ENCODE peak calls at places on chromosome 6, in four cellular contexts. I is fibroblast of the aortic adventitia, C is cardiac fibroblast, J is heart left ventricle. T is an unnamed sample.

GRCh38 chr6:32148722-32149576 is 2.8 kb downstream of the PRRT1 start:
- DNase-seq in C (peak), J (no peak), I (no peak), T (no peak)

GRCh38 chr6:109351231-109352132 is 30.8 kb downstream of the CD164 start:
- DNase-seq in I (peak), C (peak), J (no peak), T (no peak)

GRCh38 chr6:18536693-18537092 is 149.5 kb downstream of the RNF144B start:
- DNase-seq in C (no peak), I (no peak), J (no peak), T (no peak)

GRCh38 chr6:138590796-138591709 is 91.8 kb upstream of the NHSL1 start:
- DNase-seq in I (peak), J (peak), C (peak), T (peak)

GRCh38 chr6:84816196-84816745 is 51.9 kb upstream of the TBX18 start:
- DNase-seq in J (no peak), C (peak), I (peak), T (no peak)

GRCh38 chr6:137043710-137044365 is 927 bp downstream of the IL20RA start:
- DNase-seq in J (peak), I (peak), C (peak), T (peak)

GRCh38 chr6:25175216-25175615 is 104.0 kb upstream of the CARMIL1 start:
- DNase-seq in I (no peak), C (peak), J (no peak), T (peak)

GRCh38 chr6:35810831-35811698 is 5.9 kb downstream of the LHFPL5 start:
- DNase-seq in I (peak), J (no peak), C (peak), T (peak)

GRCh38 chr6:119602215-119603178 is 252.9 kb upstream of the MAN1A1 start:
- DNase-seq in C (peak), J (no peak), I (peak), T (no peak)

GRCh38 chr6:160337301-160337700 is 10.9 kb upstream of the SLC22A3 start:
- DNase-seq in I (peak), C (peak), J (no peak), T (no peak)

GRCh38 chr6:126983779-126984178 is 134.7 kb upstream of the RSPO3 start:
- DNase-seq in C (no peak), J (no peak), I (no peak), T (no peak)

GRCh38 chr6:91860951-91861350 is 1274.1 kb upstream of the MAP3K7 start:
- DNase-seq in C (no peak), J (no peak), I (no peak), T (peak)

GRCh38 chr6:45789238-45789637 is 226.4 kb downstream of the CLIC5 start:
- DNase-seq in J (no peak), I (no peak), C (no peak), T (no peak)

GRCh38 chr6:122790740-122791679 is 2.0 kb downstream of the SMPDL3A start:
- DNase-seq in J (no peak), I (no peak), C (no peak), T (peak)

GRCh38 chr6:96610019-96610418 is 47.1 kb downstream of the FHL5 start:
- DNase-seq in J (no peak), C (no peak), I (no peak), T (no peak)

GRCh38 chr6:53241936-53242335 is 93.3 kb upstream of the GCM1 start:
- DNase-seq in I (no peak), J (no peak), C (no peak), T (no peak)

GRCh38 chr6:155528982-155529453 is 73.4 kb upstream of the NOX3 start:
- DNase-seq in I (peak), C (peak), J (peak), T (peak)

GRCh38 chr6:125154184-125155135 is 887 bp downstream of the TPD52L1 start:
- DNase-seq in J (peak), I (peak), C (peak), T (peak)

GRCh38 chr6:134196568-134197301 is 121.2 kb downstream of the SGK1 start:
- DNase-seq in J (no peak), C (no peak), I (no peak), T (no peak)

GRCh38 chr6:46610862-46611553 is 41.6 kb downstream of the CYP39A1 start:
- DNase-seq in J (no peak), C (no peak), I (no peak), T (no peak)

GRCh38 chr6:28553986-28554881 is 28.6 kb downstream of the GPX5 start:
- DNase-seq in I (no peak), J (no peak), C (no peak), T (no peak)
- H3K4me3 ChIP-seq in I (no peak), J (peak), C (no peak), T (no peak)

GRCh38 chr6:75279418-75279817 is 5.2 kb downstream of the TMEM30A start:
- DNase-seq in C (no peak), J (no peak), I (peak), T (no peak)

GRCh38 chr6:75283907-75284284 is 696 bp downstream of the TMEM30A start:
- DNase-seq in J (no peak), I (no peak), C (no peak), T (no peak)

GRCh38 chr6:75280131-75280855 is 4.3 kb downstream of the TMEM30A start:
- DNase-seq in I (peak), J (no peak), C (no peak), T (peak)

GRCh38 chr6:75282706-75283105 is 1.9 kb downstream of the TMEM30A start:
- DNase-seq in I (no peak), J (no peak), C (no peak), T (no peak)

GRCh38 chr6:75281643-75282042 is 2.9 kb downstream of the TMEM30A start:
- DNase-seq in J (no peak), I (no peak), C (no peak), T (no peak)
- H3K4me3 ChIP-seq in J (peak), I (peak), C (no peak), T (peak)

DNA sequence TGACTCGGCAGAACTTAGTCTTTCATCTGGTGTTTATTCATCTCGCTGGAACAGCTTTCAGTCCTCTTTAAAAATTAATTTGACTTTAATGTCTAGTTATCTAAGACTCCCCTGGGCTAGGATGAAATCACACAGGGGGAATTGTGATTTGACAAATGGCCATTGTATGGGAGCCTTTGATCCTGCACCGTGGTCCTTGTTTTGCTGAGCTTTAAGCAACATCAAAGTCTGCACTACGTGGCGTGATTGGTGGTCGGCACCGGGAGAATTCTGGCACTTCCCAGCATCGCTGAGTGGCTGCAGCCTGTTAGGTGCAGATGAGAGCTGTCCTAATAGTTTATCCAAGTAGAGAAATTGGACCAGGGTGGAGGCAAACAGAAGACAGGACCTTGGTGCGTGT is 146.9 kb downstream of the TBC1D7 start:
- DNase-seq in I (no peak), C (no peak), J (no peak), T (no peak)
- H3K4me3 ChIP-seq in I (no peak), C (no peak), J (no peak), T (no peak)

GRCh38 chr6:43645613-43645964 is 753 bp downstream of the RSPH9 start:
- DNase-seq in C (no peak), J (no peak), I (no peak), T (no peak)
- H3K4me3 ChIP-seq in C (peak), J (peak), I (peak), T (peak)

GRCh38 chr6:104526383-104526782 is 333.3 kb downstream of the HACE1 start:
- DNase-seq in C (peak), I (peak), J (no peak), T (peak)
- H3K4me3 ChIP-seq in C (no peak), I (no peak), J (no peak), T (no peak)

GRCh38 chr6:151380848-151381205 is 10.5 kb downstream of the ZBTB2 start:
- DNase-seq in C (no peak), I (no peak), J (no peak), T (no peak)
- H3K4me3 ChIP-seq in C (no peak), I (no peak), J (no peak), T (no peak)

GRCh38 chr6:106747139-106747538 is 117.8 kb downstream of the QRSL1 start:
- DNase-seq in J (no peak), I (no peak), C (no peak), T (no peak)
- H3K4me3 ChIP-seq in J (no peak), I (no peak), C (no peak), T (no peak)

DNA sequence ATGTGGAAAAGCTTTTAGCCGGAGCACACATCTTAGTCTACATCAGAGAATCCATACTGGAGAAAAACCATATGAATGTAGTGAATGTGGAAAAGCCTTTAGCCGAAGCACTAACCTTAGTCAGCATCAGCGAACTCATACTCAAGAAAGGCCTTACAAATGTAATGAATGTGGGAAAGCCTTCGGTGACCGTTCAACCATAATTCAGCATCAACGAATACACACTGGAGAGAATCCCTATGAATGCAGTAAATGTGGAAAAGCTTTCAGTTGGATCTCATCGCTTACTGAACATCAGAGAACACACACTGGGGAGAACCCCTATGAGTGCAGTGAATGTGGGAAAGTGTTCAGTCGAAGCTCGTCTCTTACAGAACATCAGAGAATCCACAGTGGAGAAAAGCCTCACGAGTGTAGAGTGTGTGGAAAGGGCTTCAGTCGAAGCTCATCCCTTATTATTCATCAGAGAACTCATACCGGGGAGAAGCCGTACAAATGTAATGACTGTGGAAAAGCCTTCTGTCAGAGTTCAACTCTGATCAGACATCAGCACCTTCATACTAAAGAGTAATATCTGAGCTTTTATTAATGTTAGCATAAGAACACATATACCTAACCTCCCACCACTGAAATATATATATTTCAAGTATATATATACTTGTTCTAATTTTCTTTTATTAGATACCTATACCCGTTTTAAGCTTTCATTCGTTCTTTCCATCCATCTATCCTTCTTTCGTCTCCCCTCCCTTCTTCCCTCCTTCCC is 12.5 kb downstream of the ZNF391 start:
- DNase-seq in J (no peak), I (no peak), C (no peak), T (no peak)
- H3K4me3 ChIP-seq in J (no peak), I (no peak), C (no peak), T (no peak)

T was measured in fibroblast of villous mesenchyme.